ENCODE peak calls at places on chromosomes 2 and 18, in six cellular contexts. One of them, this sample, is unnamed.

GRCh38 chr2:74039611-74040010 is 54.9 kb downstream of the TET3 start:
- DNase-seq in IMR-90: no peak
- DNase-seq in K562: no peak
- DNase-seq in HepG2: no peak
- DNase-seq in GM12878: no peak
- DNase-seq in H1: no peak
- DNase-seq in this sample: no peak

GRCh38 chr2:157261199-157261782 is 3.8 kb downstream of the GALNT5 start:
- DNase-seq in IMR-90: peak
- DNase-seq in K562: peak
- DNase-seq in HepG2: no peak
- DNase-seq in GM12878: no peak
- DNase-seq in H1: no peak
- DNase-seq in this sample: peak

GRCh38 chr2:69621440-69621839 is 22.1 kb downstream of the AAK1 start:
- DNase-seq in IMR-90: no peak
- DNase-seq in K562: no peak
- DNase-seq in HepG2: no peak
- DNase-seq in GM12878: no peak
- DNase-seq in H1: no peak
- DNase-seq in this sample: no peak

GRCh38 chr2:79219383-79219988 is 59.9 kb upstream of the REG3A start:
- DNase-seq in IMR-90: peak
- DNase-seq in K562: peak
- DNase-seq in HepG2: peak
- DNase-seq in GM12878: peak
- DNase-seq in H1: peak
- DNase-seq in this sample: no peak

GRCh38 chr2:54572636-54573531 is 116.8 kb downstream of the SPTBN1 start:
- DNase-seq in IMR-90: peak
- DNase-seq in K562: no peak
- DNase-seq in HepG2: no peak
- DNase-seq in GM12878: no peak
- DNase-seq in H1: no peak
- DNase-seq in this sample: no peak

GRCh38 chr18:48613589-48613988 is 74.8 kb downstream of the CTIF start:
- DNase-seq in IMR-90: peak
- DNase-seq in K562: no peak
- DNase-seq in HepG2: no peak
- DNase-seq in GM12878: no peak
- DNase-seq in H1: peak
- DNase-seq in this sample: no peak

GRCh38 chr18:62757399-62758010 is 42.2 kb downstream of the PHLPP1 start:
- DNase-seq in IMR-90: no peak
- DNase-seq in K562: no peak
- DNase-seq in HepG2: no peak
- DNase-seq in GM12878: no peak
- DNase-seq in H1: no peak
- DNase-seq in this sample: no peak

GRCh38 chr2:204268971-204269370 is 276.3 kb upstream of the PARD3B start:
- DNase-seq in IMR-90: no peak
- DNase-seq in K562: no peak
- DNase-seq in HepG2: no peak
- DNase-seq in GM12878: no peak
- DNase-seq in H1: no peak
- DNase-seq in this sample: no peak

GRCh38 chr18:13452448-13452811 is 233.9 kb downstream of the LDLRAD4 start:
- DNase-seq in IMR-90: peak
- DNase-seq in K562: no peak
- DNase-seq in HepG2: no peak
- DNase-seq in GM12878: no peak
- DNase-seq in H1: no peak
- DNase-seq in this sample: no peak

GRCh38 chr2:72973566-72974435 is 56.5 kb downstream of the EMX1 start:
- DNase-seq in IMR-90: peak
- DNase-seq in K562: peak
- DNase-seq in HepG2: peak
- DNase-seq in GM12878: no peak
- DNase-seq in H1: peak
- DNase-seq in this sample: peak

GRCh38 chr18:54717673-54718435 is 110.4 kb upstream of the RAB27B start:
- DNase-seq in IMR-90: no peak
- DNase-seq in K562: peak
- DNase-seq in HepG2: no peak
- DNase-seq in GM12878: peak
- DNase-seq in H1: peak
- DNase-seq in this sample: no peak

GRCh38 chr2:151269798-151270568 is 8.3 kb upstream of the RBM43 start:
- DNase-seq in IMR-90: no peak
- DNase-seq in K562: no peak
- DNase-seq in HepG2: no peak
- DNase-seq in GM12878: no peak
- DNase-seq in H1: no peak
- DNase-seq in this sample: no peak

GRCh38 chr2:103435010-103435409 is 673.2 kb downstream of the TMEM182 start:
- DNase-seq in IMR-90: no peak
- DNase-seq in K562: no peak
- DNase-seq in HepG2: no peak
- DNase-seq in GM12878: no peak
- DNase-seq in H1: no peak
- DNase-seq in this sample: no peak

GRCh38 chr2:129492528-129492927 is 486.9 kb upstream of the RAB6C start:
- DNase-seq in IMR-90: no peak
- DNase-seq in K562: no peak
- DNase-seq in HepG2: no peak
- DNase-seq in GM12878: no peak
- DNase-seq in H1: no peak
- DNase-seq in this sample: no peak

GRCh38 chr18:74331404-74331803 is 15.8 kb downstream of the C18orf63 start:
- DNase-seq in IMR-90: peak
- DNase-seq in K562: peak
- DNase-seq in HepG2: peak
- DNase-seq in GM12878: no peak
- DNase-seq in H1: no peak
- DNase-seq in this sample: peak

GRCh38 chr2:163132850-163133249 is 294.3 kb upstream of the KCNH7 start:
- DNase-seq in IMR-90: peak
- DNase-seq in K562: no peak
- DNase-seq in HepG2: peak
- DNase-seq in GM12878: no peak
- DNase-seq in H1: no peak
- DNase-seq in this sample: peak

GRCh38 chr2:9937968-9938367 is 13.5 kb upstream of the GRHL1 start:
- DNase-seq in IMR-90: no peak
- DNase-seq in K562: no peak
- DNase-seq in HepG2: no peak
- DNase-seq in GM12878: no peak
- DNase-seq in H1: no peak
- DNase-seq in this sample: no peak

GRCh38 chr2:165469417-165469816 is at the start of gene CSRNP3:
- DNase-seq in IMR-90: peak
- DNase-seq in K562: no peak
- DNase-seq in HepG2: peak
- DNase-seq in GM12878: no peak
- DNase-seq in H1: no peak
- DNase-seq in this sample: peak

GRCh38 chr2:112584134-112584890 is at the start of gene CHCHD5:
- DNase-seq in IMR-90: peak
- DNase-seq in K562: peak
- DNase-seq in HepG2: peak
- DNase-seq in GM12878: peak
- DNase-seq in H1: peak
- DNase-seq in this sample: peak

GRCh38 chr18:35050004-35050623 is 8.9 kb downstream of the MAPRE2 start:
- DNase-seq in IMR-90: no peak
- DNase-seq in K562: no peak
- DNase-seq in HepG2: no peak
- DNase-seq in GM12878: no peak
- DNase-seq in H1: no peak
- DNase-seq in this sample: no peak
- H3K9ac ChIP-seq in IMR-90: peak
- H3K9ac ChIP-seq in K562: no peak
- H3K9ac ChIP-seq in HepG2: no peak
- H3K9ac ChIP-seq in GM12878: peak
- H3K9ac ChIP-seq in H1: no peak
- H3K9ac ChIP-seq in this sample: no peak

GRCh38 chr2:46886268-46887027 is 29.2 kb downstream of the MCFD2 start:
- DNase-seq in IMR-90: no peak
- DNase-seq in K562: no peak
- DNase-seq in HepG2: no peak
- DNase-seq in GM12878: no peak
- DNase-seq in H1: no peak
- DNase-seq in this sample: no peak

GRCh38 chr2:46887028-46887885 is 28.3 kb downstream of the MCFD2 start:
- DNase-seq in IMR-90: peak
- DNase-seq in K562: no peak
- DNase-seq in HepG2: no peak
- DNase-seq in GM12878: no peak
- DNase-seq in H1: no peak
- DNase-seq in this sample: no peak

GRCh38 chr2:46888421-46888952 is 27.1 kb downstream of the MCFD2 start:
- DNase-seq in IMR-90: no peak
- DNase-seq in K562: no peak
- DNase-seq in HepG2: no peak
- DNase-seq in GM12878: no peak
- DNase-seq in H1: no peak
- DNase-seq in this sample: no peak

GRCh38 chr2:46879511-46879910 is 36.1 kb downstream of the MCFD2 start:
- DNase-seq in IMR-90: no peak
- DNase-seq in K562: no peak
- DNase-seq in HepG2: no peak
- DNase-seq in GM12878: no peak
- DNase-seq in H1: no peak
- DNase-seq in this sample: no peak

GRCh38 chr2:46885376-46885775 is 30.2 kb downstream of the MCFD2 start:
- DNase-seq in IMR-90: peak
- DNase-seq in K562: no peak
- DNase-seq in HepG2: no peak
- DNase-seq in GM12878: no peak
- DNase-seq in H1: no peak
- DNase-seq in this sample: no peak
- H2AFZ ChIP-seq in IMR-90: peak
- H2AFZ ChIP-seq in K562: no peak
- H2AFZ ChIP-seq in HepG2: no peak
- H2AFZ ChIP-seq in GM12878: no peak
- H2AFZ ChIP-seq in H1: no peak
- H2AFZ ChIP-seq in this sample: no peak

DNA sequence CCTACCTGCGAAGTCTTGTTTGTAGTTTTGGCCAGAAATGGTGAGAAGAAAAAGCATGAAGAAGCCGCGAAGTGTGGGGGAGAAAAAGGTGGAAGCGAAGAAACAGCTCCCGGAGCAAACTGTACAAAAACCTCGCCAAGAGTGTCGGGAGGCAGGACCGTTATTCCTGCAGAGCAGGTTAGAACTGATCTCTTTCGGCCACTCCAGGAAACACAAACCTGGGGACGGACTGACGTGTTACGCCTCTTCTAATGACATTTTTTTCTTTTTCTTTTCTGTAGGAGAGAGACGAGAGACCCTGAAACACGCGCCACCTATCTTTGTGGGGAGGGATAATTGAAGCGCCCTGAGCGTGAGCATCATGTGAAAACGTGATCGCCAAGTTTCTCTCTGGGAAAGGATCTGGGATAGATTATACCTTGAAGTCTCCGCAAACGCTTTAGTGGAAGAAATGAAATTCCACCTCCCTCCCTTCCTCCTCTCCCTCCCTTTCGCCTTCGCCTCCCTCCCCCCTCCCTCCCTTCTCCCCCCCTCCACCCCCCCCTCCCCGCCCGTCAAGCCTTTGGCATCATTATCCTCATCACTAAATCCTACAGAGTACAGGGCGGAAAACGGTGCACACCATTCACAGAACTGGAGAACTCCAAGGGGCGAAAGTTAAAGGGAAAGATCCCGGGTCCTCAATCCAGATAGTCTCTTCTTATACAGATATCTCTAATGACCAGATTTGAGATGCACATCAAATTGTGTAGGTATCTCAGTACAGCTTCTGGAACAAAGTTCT is at the start of gene ZEB2:
- DNase-seq in IMR-90: peak
- DNase-seq in K562: peak
- DNase-seq in HepG2: peak
- DNase-seq in GM12878: no peak
- DNase-seq in H1: peak
- DNase-seq in this sample: peak
- TF ChIP-seq CEBPB in IMR-90: no peak
- TF ChIP-seq CEBPB in K562: no peak
- TF ChIP-seq CEBPB in HepG2: no peak
- TF ChIP-seq CEBPB in GM12878: no peak
- TF ChIP-seq CEBPB in H1: no peak
- TF ChIP-seq CEBPB in this sample: no peak

GRCh38 chr2:161238264-161238558 is 70.0 kb upstream of the PSMD14 start:
- DNase-seq in IMR-90: no peak
- DNase-seq in K562: no peak
- DNase-seq in HepG2: no peak
- DNase-seq in GM12878: no peak
- DNase-seq in H1: no peak
- DNase-seq in this sample: no peak
- H3K9ac ChIP-seq in IMR-90: peak
- H3K9ac ChIP-seq in K562: no peak
- H3K9ac ChIP-seq in HepG2: no peak
- H3K9ac ChIP-seq in GM12878: peak
- H3K9ac ChIP-seq in H1: no peak
- H3K9ac ChIP-seq in this sample: no peak

GRCh38 chr18:66280470-66280869 is 323.4 kb downstream of the CDH19 start:
- DNase-seq in IMR-90: no peak
- DNase-seq in K562: no peak
- DNase-seq in HepG2: no peak
- DNase-seq in GM12878: no peak
- DNase-seq in H1: no peak
- DNase-seq in this sample: no peak
- H2AFZ ChIP-seq in IMR-90: no peak
- H2AFZ ChIP-seq in K562: no peak
- H2AFZ ChIP-seq in HepG2: no peak
- H2AFZ ChIP-seq in GM12878: no peak
- H2AFZ ChIP-seq in H1: peak
- H2AFZ ChIP-seq in this sample: no peak

GRCh38 chr2:13035866-13036265 is 319.1 kb downstream of the TRIB2 start:
- DNase-seq in IMR-90: no peak
- DNase-seq in K562: no peak
- DNase-seq in HepG2: no peak
- DNase-seq in GM12878: no peak
- DNase-seq in H1: no peak
- DNase-seq in this sample: no peak
- TF ChIP-seq CEBPB in IMR-90: no peak
- TF ChIP-seq CEBPB in K562: no peak
- TF ChIP-seq CEBPB in HepG2: no peak
- TF ChIP-seq CEBPB in GM12878: no peak
- TF ChIP-seq CEBPB in H1: no peak
- TF ChIP-seq CEBPB in this sample: no peak